ENCODE peak calls at places on chromosomes 5 and 9, in nine cellular contexts. C is CD4-positive, alpha-beta T cell; T is lower lobe of right lung; S is GM13977; R is cardiac muscle cell; B is stomach; E is brain microvascular endothelial cell; A is kidney epithelial cell; W is tibial artery. N is an unnamed sample.
A peak's percentile ranks its signal among the peaks of the same experiment; 100 is the strongest.

GRCh38 chr5:133063965-133064364 is 12.2 kb downstream of the HSPA4 start:
- DNase-seq in S (no peak), B (no peak), R (no peak), T (no peak), A (no peak), W (no peak), E (no peak), C (no peak), N (no peak)

GRCh38 chr9:131266301-131267229 is 9.7 kb downstream of the FAM78A start:
- DNase-seq in C (peak; percentile 67), T (no peak), S (no peak), B (no peak), W (no peak), R (no peak), A (no peak), E (no peak), N (no peak)

GRCh38 chr9:108272350-108272899 is 583.4 kb downstream of the ACTL7B start:
- DNase-seq in R (peak; percentile 49), B (peak; percentile 62), E (peak; percentile 18), T (peak; percentile 53), S (no peak), W (no peak), C (no peak), A (no peak), N (no peak)

GRCh38 chr9:136140046-136140445 is 21.4 kb upstream of the TMEM250 start:
- DNase-seq in W (no peak), S (no peak), B (no peak), C (no peak), A (no peak), E (no peak), R (no peak), T (no peak), N (no peak)

GRCh38 chr9:134190232-134191121 is 26.1 kb upstream of the RNU6ATAC start:
- DNase-seq in B (no peak), S (no peak), C (no peak), W (peak; percentile 51), E (no peak), R (no peak), A (no peak), T (no peak), N (no peak)

GRCh38 chr9:98529841-98530240 is 178.9 kb downstream of the GABBR2 start:
- DNase-seq in R (no peak), T (no peak), E (no peak), W (no peak), S (no peak), B (no peak), A (no peak), C (no peak), N (no peak)

GRCh38 chr5:103014983-103015382 is 105.0 kb downstream of the GIN1 start:
- DNase-seq in E (no peak), T (no peak), W (no peak), A (no peak), C (no peak), S (no peak), B (no peak), R (no peak), N (peak; percentile 17)

GRCh38 chr5:154110054-154110453 is 71.3 kb downstream of the MFAP3 start:
- DNase-seq in E (no peak), R (no peak), W (no peak), T (no peak), A (no peak), B (no peak), S (no peak), C (no peak), N (no peak)

GRCh38 chr5:83377131-83377865 is 94.2 kb upstream of the VCAN start:
- DNase-seq in C (no peak), E (peak; percentile 22), B (no peak), W (no peak), A (no peak), S (no peak), R (no peak), T (no peak), N (peak; percentile 50)

GRCh38 chr5:140587495-140587894 is 22.9 kb downstream of the SLC35A4 start:
- DNase-seq in B (no peak), S (no peak), E (no peak), T (no peak), W (no peak), C (no peak), R (no peak), A (no peak), N (no peak)

GRCh38 chr5:145362261-145362660 is 472.9 kb downstream of the PRELID2 start:
- DNase-seq in E (peak; percentile 83), C (no peak), S (no peak), B (no peak), T (no peak), A (peak; percentile 54), R (no peak), W (no peak), N (peak; percentile 85)

GRCh38 chr5:83048277-83048676 is 28.9 kb downstream of the TMEM167A start:
- DNase-seq in S (no peak), T (no peak), B (no peak), R (no peak), W (no peak), C (no peak), A (peak; percentile 29), E (peak; percentile 25), N (no peak)

GRCh38 chr9:105070176-105070575 is 142.2 kb upstream of the ABCA1 start:
- DNase-seq in B (no peak), R (no peak), S (no peak), W (no peak), E (no peak), C (no peak), A (no peak), T (no peak), N (no peak)

GRCh38 chr9:135218331-135219225 is 131.1 kb downstream of the OLFM1 start:
- DNase-seq in S (no peak), T (peak; percentile 54), W (no peak), B (no peak), R (no peak), C (no peak), E (no peak), A (no peak), N (no peak)

GRCh38 chr9:70303268-70303667 is 44.5 kb downstream of the SMC5 start:
- DNase-seq in T (no peak), C (no peak), A (no peak), R (no peak), E (no peak), W (no peak), S (no peak), B (no peak), N (no peak)

GRCh38 chr9:130898552-130898852 is 1.9 kb upstream of the QRFP start:
- DNase-seq in S (no peak), B (no peak), C (no peak), W (no peak), R (no peak), T (no peak), E (no peak), A (no peak), N (no peak)

GRCh38 chr9:123406691-123407536 is 50.9 kb downstream of the CRB2 start:
- DNase-seq in A (no peak), T (no peak), B (no peak), R (no peak), E (no peak), S (no peak), W (no peak), C (no peak), N (no peak)

GRCh38 chr5:177005619-177006264 is 837 bp downstream of the UIMC1 start:
- DNase-seq in S (peak; percentile 62), C (peak; percentile 37), R (peak; percentile 83), T (peak; percentile 86), W (peak; percentile 84), A (no peak), E (peak; percentile 52), B (peak; percentile 73), N (peak; percentile 42)

GRCh38 chr9:79798450-79798849 is 226.7 kb downstream of the TLE4 start:
- DNase-seq in B (no peak), C (no peak), E (no peak), W (no peak), A (no peak), R (no peak), S (no peak), T (no peak), N (no peak)

GRCh38 chr5:37839441-37840035 is 303 bp downstream of the GDNF start:
- DNase-seq in R (peak; percentile 77), T (no peak), A (no peak), W (peak; percentile 69), C (no peak), E (peak; percentile 53), B (no peak), S (peak; percentile 78), N (peak; percentile 47)

GRCh38 chr5:37838933-37839341 is 904 bp downstream of the GDNF start:
- DNase-seq in B (no peak), A (no peak), C (no peak), E (no peak), R (no peak), S (peak; percentile 46), T (no peak), W (no peak), N (no peak)

GRCh38 chr5:37836173-37837100 is 3.4 kb downstream of the GDNF start:
- DNase-seq in A (no peak), W (no peak), B (no peak), C (no peak), R (peak; percentile 48), T (no peak), E (no peak), S (peak; percentile 40), N (peak; percentile 20)

GRCh38 chr5:37837101-37838032 is 2.5 kb downstream of the GDNF start:
- DNase-seq in R (peak; percentile 79), C (no peak), B (peak; percentile 61), S (peak; percentile 92), E (peak; percentile 70), W (peak; percentile 78), A (no peak), T (peak; percentile 73), N (peak; percentile 67)

GRCh38 chr5:37838152-37838932 is 1.5 kb downstream of the GDNF start:
- DNase-seq in E (no peak), C (no peak), T (no peak), R (peak; percentile 39), A (no peak), W (no peak), B (no peak), S (peak; percentile 40), N (no peak)
- TF ChIP-seq CTCF in E (peak; percentile 55), C (no peak), T (no peak), R (peak; percentile 17), A (peak; percentile 33), W (peak; percentile 7), B (no peak), S (no peak), N (no peak)

GRCh38 chr5:167294861-167295685 is 996.4 kb upstream of the WWC1 start:
- DNase-seq in R (no peak), C (no peak), B (no peak), W (no peak), T (no peak), E (peak; percentile 82), A (peak; percentile 83), S (no peak), N (peak; percentile 83)
- TF ChIP-seq CTCF in R (no peak), C (no peak), B (no peak), W (no peak), T (no peak), E (no peak), A (no peak), S (no peak), N (no peak)

GRCh38 chr5:169584998-169585451 is 1.5 kb downstream of the SPDL1 start:
- DNase-seq in A (no peak), T (no peak), B (no peak), E (no peak), C (no peak), S (no peak), W (no peak), R (no peak), N (no peak)
- TF ChIP-seq CTCF in A (peak; percentile 15), T (no peak), B (no peak), E (no peak), C (no peak), S (no peak), W (no peak), R (no peak), N (peak; percentile 43)

GRCh38 chr5:175696139-175696854 is 38.4 kb downstream of the HRH2 start:
- DNase-seq in W (peak; percentile 85), A (no peak), S (peak; percentile 53), T (peak; percentile 90), C (peak; percentile 69), E (peak; percentile 24), B (peak; percentile 66), R (peak; percentile 77), N (no peak)
- TF ChIP-seq CTCF in W (peak; percentile 31), A (peak; percentile 25), S (peak; percentile 50), T (peak; percentile 68), C (peak; percentile 88), E (peak; percentile 54), B (no peak), R (peak; percentile 56), N (peak; percentile 52)